ENCODE peak calls at places on chromosomes 16 and 17, in seven cellular contexts. One of them, this sample, is unnamed.
A peak's percentile ranks its signal among the peaks of the same experiment; 100 is the strongest.

GRCh38 chr16:58418601-58419000 is 26.3 kb downstream of the GINS3 start:
- DNase-seq in EL: peak; percentile 33
- DNase-seq in mucosa of descending colon: no peak
- DNase-seq in SK-N-DZ: peak; percentile 50
- DNase-seq in progenitor cell of endocrine pancreas: no peak
- DNase-seq in stimulated activated CD4-positive, alpha-beta T cell treated with anti-CD3 and anti-CD28 coated beads, Interleukin-15, amount 100 ng/mL, for 24 hours: no peak
- DNase-seq in activated gamma-delta T cell treated with anti-CD3 and anti-CD28 coated beads, Interleukin-2, amount 50 U/mL, for 16 hours: no peak
- DNase-seq in this sample: peak; percentile 9

GRCh38 chr16:23420011-23420410 is 33.0 kb downstream of the COG7 start:
- DNase-seq in SK-N-DZ: no peak
- DNase-seq in progenitor cell of endocrine pancreas: no peak
- DNase-seq in activated gamma-delta T cell treated with anti-CD3 and anti-CD28 coated beads, Interleukin-2, amount 50 U/mL, for 16 hours: no peak
- DNase-seq in EL: peak; percentile 80
- DNase-seq in mucosa of descending colon: no peak
- DNase-seq in stimulated activated CD4-positive, alpha-beta T cell treated with anti-CD3 and anti-CD28 coated beads, Interleukin-15, amount 100 ng/mL, for 24 hours: no peak
- DNase-seq in this sample: no peak

GRCh38 chr17:76566988-76567431 is 18.6 kb downstream of the ST6GALNAC2 start:
- DNase-seq in activated gamma-delta T cell treated with anti-CD3 and anti-CD28 coated beads, Interleukin-2, amount 50 U/mL, for 16 hours: no peak
- DNase-seq in mucosa of descending colon: no peak
- DNase-seq in EL: no peak
- DNase-seq in progenitor cell of endocrine pancreas: no peak
- DNase-seq in stimulated activated CD4-positive, alpha-beta T cell treated with anti-CD3 and anti-CD28 coated beads, Interleukin-15, amount 100 ng/mL, for 24 hours: peak; percentile 26
- DNase-seq in SK-N-DZ: no peak
- DNase-seq in this sample: no peak

GRCh38 chr17:17824119-17824779 is 12.5 kb downstream of the SREBF1 start:
- DNase-seq in mucosa of descending colon: peak; percentile 73
- DNase-seq in SK-N-DZ: peak; percentile 88
- DNase-seq in EL: no peak
- DNase-seq in progenitor cell of endocrine pancreas: no peak
- DNase-seq in activated gamma-delta T cell treated with anti-CD3 and anti-CD28 coated beads, Interleukin-2, amount 50 U/mL, for 16 hours: no peak
- DNase-seq in stimulated activated CD4-positive, alpha-beta T cell treated with anti-CD3 and anti-CD28 coated beads, Interleukin-15, amount 100 ng/mL, for 24 hours: peak; percentile 52
- DNase-seq in this sample: no peak

GRCh38 chr16:49698931-49699715 is 156.8 kb downstream of the ZNF423 start:
- DNase-seq in SK-N-DZ: peak; percentile 44
- DNase-seq in progenitor cell of endocrine pancreas: no peak
- DNase-seq in mucosa of descending colon: no peak
- DNase-seq in EL: no peak
- DNase-seq in activated gamma-delta T cell treated with anti-CD3 and anti-CD28 coated beads, Interleukin-2, amount 50 U/mL, for 16 hours: no peak
- DNase-seq in stimulated activated CD4-positive, alpha-beta T cell treated with anti-CD3 and anti-CD28 coated beads, Interleukin-15, amount 100 ng/mL, for 24 hours: no peak
- DNase-seq in this sample: no peak

GRCh38 chr16:89422905-89423630 is 67.3 kb downstream of the ANKRD11 start:
- DNase-seq in EL: peak; percentile 67
- DNase-seq in activated gamma-delta T cell treated with anti-CD3 and anti-CD28 coated beads, Interleukin-2, amount 50 U/mL, for 16 hours: peak; percentile 67
- DNase-seq in progenitor cell of endocrine pancreas: no peak
- DNase-seq in stimulated activated CD4-positive, alpha-beta T cell treated with anti-CD3 and anti-CD28 coated beads, Interleukin-15, amount 100 ng/mL, for 24 hours: peak; percentile 79
- DNase-seq in SK-N-DZ: no peak
- DNase-seq in mucosa of descending colon: peak; percentile 41
- DNase-seq in this sample: no peak

GRCh38 chr16:12661656-12662172 is 142.0 kb downstream of the CPPED1 start:
- DNase-seq in mucosa of descending colon: no peak
- DNase-seq in progenitor cell of endocrine pancreas: peak; percentile 79
- DNase-seq in SK-N-DZ: no peak
- DNase-seq in activated gamma-delta T cell treated with anti-CD3 and anti-CD28 coated beads, Interleukin-2, amount 50 U/mL, for 16 hours: peak; percentile 2
- DNase-seq in stimulated activated CD4-positive, alpha-beta T cell treated with anti-CD3 and anti-CD28 coated beads, Interleukin-15, amount 100 ng/mL, for 24 hours: peak; percentile 34
- DNase-seq in EL: peak; percentile 32
- DNase-seq in this sample: peak; percentile 34

GRCh38 chr16:49899991-49900690 is 44.2 kb upstream of the ZNF423 start:
- DNase-seq in activated gamma-delta T cell treated with anti-CD3 and anti-CD28 coated beads, Interleukin-2, amount 50 U/mL, for 16 hours: no peak
- DNase-seq in progenitor cell of endocrine pancreas: no peak
- DNase-seq in stimulated activated CD4-positive, alpha-beta T cell treated with anti-CD3 and anti-CD28 coated beads, Interleukin-15, amount 100 ng/mL, for 24 hours: no peak
- DNase-seq in mucosa of descending colon: no peak
- DNase-seq in SK-N-DZ: no peak
- DNase-seq in EL: no peak
- DNase-seq in this sample: no peak

GRCh38 chr17:48610282-48611211 is at the start of gene HOXB7:
- DNase-seq in activated gamma-delta T cell treated with anti-CD3 and anti-CD28 coated beads, Interleukin-2, amount 50 U/mL, for 16 hours: no peak
- DNase-seq in progenitor cell of endocrine pancreas: no peak
- DNase-seq in SK-N-DZ: no peak
- DNase-seq in EL: no peak
- DNase-seq in stimulated activated CD4-positive, alpha-beta T cell treated with anti-CD3 and anti-CD28 coated beads, Interleukin-15, amount 100 ng/mL, for 24 hours: peak; percentile 85
- DNase-seq in mucosa of descending colon: peak; percentile 86
- DNase-seq in this sample: no peak

GRCh38 chr17:62573480-62574117 is 53.9 kb upstream of the MRC2 start:
- DNase-seq in stimulated activated CD4-positive, alpha-beta T cell treated with anti-CD3 and anti-CD28 coated beads, Interleukin-15, amount 100 ng/mL, for 24 hours: no peak
- DNase-seq in activated gamma-delta T cell treated with anti-CD3 and anti-CD28 coated beads, Interleukin-2, amount 50 U/mL, for 16 hours: no peak
- DNase-seq in mucosa of descending colon: no peak
- DNase-seq in EL: no peak
- DNase-seq in SK-N-DZ: no peak
- DNase-seq in progenitor cell of endocrine pancreas: no peak
- DNase-seq in this sample: no peak

GRCh38 chr17:14303343-14304221 is 2.7 kb downstream of the HS3ST3B1 start:
- DNase-seq in activated gamma-delta T cell treated with anti-CD3 and anti-CD28 coated beads, Interleukin-2, amount 50 U/mL, for 16 hours: peak; percentile 19
- DNase-seq in progenitor cell of endocrine pancreas: no peak
- DNase-seq in stimulated activated CD4-positive, alpha-beta T cell treated with anti-CD3 and anti-CD28 coated beads, Interleukin-15, amount 100 ng/mL, for 24 hours: peak; percentile 40
- DNase-seq in SK-N-DZ: no peak
- DNase-seq in mucosa of descending colon: no peak
- DNase-seq in EL: peak; percentile 17
- DNase-seq in this sample: peak; percentile 33

GRCh38 chr17:3695723-3696411 is at the start of gene P2RX5:
- DNase-seq in progenitor cell of endocrine pancreas: peak; percentile 37
- DNase-seq in EL: peak; percentile 22
- DNase-seq in mucosa of descending colon: peak; percentile 81
- DNase-seq in stimulated activated CD4-positive, alpha-beta T cell treated with anti-CD3 and anti-CD28 coated beads, Interleukin-15, amount 100 ng/mL, for 24 hours: peak; percentile 68
- DNase-seq in SK-N-DZ: no peak
- DNase-seq in activated gamma-delta T cell treated with anti-CD3 and anti-CD28 coated beads, Interleukin-2, amount 50 U/mL, for 16 hours: peak; percentile 12
- DNase-seq in this sample: no peak

GRCh38 chr16:84839956-84840355 is 20.2 kb downstream of the CRISPLD2 start:
- DNase-seq in progenitor cell of endocrine pancreas: no peak
- DNase-seq in activated gamma-delta T cell treated with anti-CD3 and anti-CD28 coated beads, Interleukin-2, amount 50 U/mL, for 16 hours: no peak
- DNase-seq in stimulated activated CD4-positive, alpha-beta T cell treated with anti-CD3 and anti-CD28 coated beads, Interleukin-15, amount 100 ng/mL, for 24 hours: no peak
- DNase-seq in EL: peak; percentile 97
- DNase-seq in SK-N-DZ: no peak
- DNase-seq in mucosa of descending colon: no peak
- DNase-seq in this sample: no peak

GRCh38 chr17:73722163-73722562 is 77.9 kb upstream of the SDK2 start:
- DNase-seq in activated gamma-delta T cell treated with anti-CD3 and anti-CD28 coated beads, Interleukin-2, amount 50 U/mL, for 16 hours: peak; percentile 12
- DNase-seq in mucosa of descending colon: no peak
- DNase-seq in stimulated activated CD4-positive, alpha-beta T cell treated with anti-CD3 and anti-CD28 coated beads, Interleukin-15, amount 100 ng/mL, for 24 hours: peak; percentile 8
- DNase-seq in progenitor cell of endocrine pancreas: no peak
- DNase-seq in SK-N-DZ: no peak
- DNase-seq in EL: no peak
- DNase-seq in this sample: no peak

GRCh38 chr16:50972899-50973298 is 178.2 kb downstream of the SALL1 start:
- DNase-seq in EL: no peak
- DNase-seq in mucosa of descending colon: no peak
- DNase-seq in SK-N-DZ: no peak
- DNase-seq in activated gamma-delta T cell treated with anti-CD3 and anti-CD28 coated beads, Interleukin-2, amount 50 U/mL, for 16 hours: no peak
- DNase-seq in progenitor cell of endocrine pancreas: no peak
- DNase-seq in stimulated activated CD4-positive, alpha-beta T cell treated with anti-CD3 and anti-CD28 coated beads, Interleukin-15, amount 100 ng/mL, for 24 hours: no peak
- DNase-seq in this sample: no peak

GRCh38 chr17:57701121-57701520 is 44.0 kb downstream of the CCDC182 start:
- DNase-seq in EL: no peak
- DNase-seq in SK-N-DZ: no peak
- DNase-seq in progenitor cell of endocrine pancreas: no peak
- DNase-seq in stimulated activated CD4-positive, alpha-beta T cell treated with anti-CD3 and anti-CD28 coated beads, Interleukin-15, amount 100 ng/mL, for 24 hours: no peak
- DNase-seq in mucosa of descending colon: no peak
- DNase-seq in activated gamma-delta T cell treated with anti-CD3 and anti-CD28 coated beads, Interleukin-2, amount 50 U/mL, for 16 hours: no peak
- DNase-seq in this sample: no peak

GRCh38 chr16:89410794-89411309 is 79.5 kb downstream of the ANKRD11 start:
- DNase-seq in activated gamma-delta T cell treated with anti-CD3 and anti-CD28 coated beads, Interleukin-2, amount 50 U/mL, for 16 hours: no peak
- DNase-seq in SK-N-DZ: no peak
- DNase-seq in EL: peak; percentile 70
- DNase-seq in progenitor cell of endocrine pancreas: no peak
- DNase-seq in stimulated activated CD4-positive, alpha-beta T cell treated with anti-CD3 and anti-CD28 coated beads, Interleukin-15, amount 100 ng/mL, for 24 hours: peak; percentile 31
- DNase-seq in mucosa of descending colon: peak; percentile 70
- DNase-seq in this sample: peak; percentile 94

GRCh38 chr17:81128774-81129173 is 36.5 kb upstream of the PVALEF start:
- DNase-seq in stimulated activated CD4-positive, alpha-beta T cell treated with anti-CD3 and anti-CD28 coated beads, Interleukin-15, amount 100 ng/mL, for 24 hours: no peak
- DNase-seq in activated gamma-delta T cell treated with anti-CD3 and anti-CD28 coated beads, Interleukin-2, amount 50 U/mL, for 16 hours: no peak
- DNase-seq in EL: no peak
- DNase-seq in progenitor cell of endocrine pancreas: no peak
- DNase-seq in mucosa of descending colon: no peak
- DNase-seq in SK-N-DZ: no peak
- DNase-seq in this sample: no peak

GRCh38 chr17:21542991-21543390 is 149.3 kb upstream of the KCNJ18 start:
- DNase-seq in SK-N-DZ: no peak
- DNase-seq in EL: no peak
- DNase-seq in stimulated activated CD4-positive, alpha-beta T cell treated with anti-CD3 and anti-CD28 coated beads, Interleukin-15, amount 100 ng/mL, for 24 hours: no peak
- DNase-seq in progenitor cell of endocrine pancreas: no peak
- DNase-seq in activated gamma-delta T cell treated with anti-CD3 and anti-CD28 coated beads, Interleukin-2, amount 50 U/mL, for 16 hours: no peak
- DNase-seq in mucosa of descending colon: no peak
- DNase-seq in this sample: no peak

GRCh38 chr17:47265983-47266541 is 12.4 kb downstream of the ITGB3 start:
- DNase-seq in activated gamma-delta T cell treated with anti-CD3 and anti-CD28 coated beads, Interleukin-2, amount 50 U/mL, for 16 hours: no peak
- DNase-seq in EL: peak; percentile 50
- DNase-seq in mucosa of descending colon: no peak
- DNase-seq in stimulated activated CD4-positive, alpha-beta T cell treated with anti-CD3 and anti-CD28 coated beads, Interleukin-15, amount 100 ng/mL, for 24 hours: no peak
- DNase-seq in progenitor cell of endocrine pancreas: no peak
- DNase-seq in SK-N-DZ: no peak
- DNase-seq in this sample: peak; percentile 45

GRCh38 chr16:71351558-71351901 is 7.0 kb upstream of the CALB2 start:
- DNase-seq in progenitor cell of endocrine pancreas: no peak
- DNase-seq in mucosa of descending colon: no peak
- DNase-seq in stimulated activated CD4-positive, alpha-beta T cell treated with anti-CD3 and anti-CD28 coated beads, Interleukin-15, amount 100 ng/mL, for 24 hours: no peak
- DNase-seq in SK-N-DZ: no peak
- DNase-seq in activated gamma-delta T cell treated with anti-CD3 and anti-CD28 coated beads, Interleukin-2, amount 50 U/mL, for 16 hours: no peak
- DNase-seq in EL: no peak
- DNase-seq in this sample: peak; percentile 75

GRCh38 chr17:37567137-37567927 is 41.9 kb downstream of the SYNRG start:
- DNase-seq in stimulated activated CD4-positive, alpha-beta T cell treated with anti-CD3 and anti-CD28 coated beads, Interleukin-15, amount 100 ng/mL, for 24 hours: no peak
- DNase-seq in mucosa of descending colon: no peak
- DNase-seq in progenitor cell of endocrine pancreas: no peak
- DNase-seq in SK-N-DZ: no peak
- DNase-seq in activated gamma-delta T cell treated with anti-CD3 and anti-CD28 coated beads, Interleukin-2, amount 50 U/mL, for 16 hours: no peak
- DNase-seq in EL: no peak
- DNase-seq in this sample: no peak

GRCh38 chr17:14351493-14351892 is 50.6 kb downstream of the HS3ST3B1 start:
- DNase-seq in stimulated activated CD4-positive, alpha-beta T cell treated with anti-CD3 and anti-CD28 coated beads, Interleukin-15, amount 100 ng/mL, for 24 hours: no peak
- DNase-seq in progenitor cell of endocrine pancreas: no peak
- DNase-seq in mucosa of descending colon: no peak
- DNase-seq in EL: peak; percentile 40
- DNase-seq in SK-N-DZ: no peak
- DNase-seq in activated gamma-delta T cell treated with anti-CD3 and anti-CD28 coated beads, Interleukin-2, amount 50 U/mL, for 16 hours: no peak
- DNase-seq in this sample: no peak

GRCh38 chr16:8583712-8584111 is 6.6 kb downstream of the TMEM114 start:
- DNase-seq in stimulated activated CD4-positive, alpha-beta T cell treated with anti-CD3 and anti-CD28 coated beads, Interleukin-15, amount 100 ng/mL, for 24 hours: no peak
- DNase-seq in EL: no peak
- DNase-seq in progenitor cell of endocrine pancreas: no peak
- DNase-seq in mucosa of descending colon: no peak
- DNase-seq in activated gamma-delta T cell treated with anti-CD3 and anti-CD28 coated beads, Interleukin-2, amount 50 U/mL, for 16 hours: no peak
- DNase-seq in SK-N-DZ: no peak
- DNase-seq in this sample: no peak

GRCh38 chr17:80886641-80887573 is 104.7 kb upstream of the CHMP6 start:
- DNase-seq in activated gamma-delta T cell treated with anti-CD3 and anti-CD28 coated beads, Interleukin-2, amount 50 U/mL, for 16 hours: no peak
- DNase-seq in SK-N-DZ: peak; percentile 52
- DNase-seq in EL: no peak
- DNase-seq in mucosa of descending colon: peak; percentile 40
- DNase-seq in progenitor cell of endocrine pancreas: no peak
- DNase-seq in stimulated activated CD4-positive, alpha-beta T cell treated with anti-CD3 and anti-CD28 coated beads, Interleukin-15, amount 100 ng/mL, for 24 hours: no peak
- DNase-seq in this sample: peak; percentile 50

GRCh38 chr17:57962441-57963148 is 7.4 kb upstream of the CUEDC1 start:
- DNase-seq in progenitor cell of endocrine pancreas: no peak
- DNase-seq in mucosa of descending colon: no peak
- DNase-seq in stimulated activated CD4-positive, alpha-beta T cell treated with anti-CD3 and anti-CD28 coated beads, Interleukin-15, amount 100 ng/mL, for 24 hours: no peak
- DNase-seq in SK-N-DZ: no peak
- DNase-seq in EL: no peak
- DNase-seq in activated gamma-delta T cell treated with anti-CD3 and anti-CD28 coated beads, Interleukin-2, amount 50 U/mL, for 16 hours: no peak
- DNase-seq in this sample: no peak

GRCh38 chr16:12575288-12575687 is 228.4 kb downstream of the CPPED1 start:
- DNase-seq in progenitor cell of endocrine pancreas: no peak
- DNase-seq in EL: no peak
- DNase-seq in SK-N-DZ: no peak
- DNase-seq in mucosa of descending colon: no peak
- DNase-seq in activated gamma-delta T cell treated with anti-CD3 and anti-CD28 coated beads, Interleukin-2, amount 50 U/mL, for 16 hours: no peak
- DNase-seq in stimulated activated CD4-positive, alpha-beta T cell treated with anti-CD3 and anti-CD28 coated beads, Interleukin-15, amount 100 ng/mL, for 24 hours: no peak
- DNase-seq in this sample: no peak

GRCh38 chr17:38672788-38673713 is 1.7 kb downstream of the EPOP start:
- DNase-seq in activated gamma-delta T cell treated with anti-CD3 and anti-CD28 coated beads, Interleukin-2, amount 50 U/mL, for 16 hours: no peak
- DNase-seq in SK-N-DZ: no peak
- DNase-seq in progenitor cell of endocrine pancreas: no peak
- DNase-seq in stimulated activated CD4-positive, alpha-beta T cell treated with anti-CD3 and anti-CD28 coated beads, Interleukin-15, amount 100 ng/mL, for 24 hours: peak; percentile 30
- DNase-seq in mucosa of descending colon: no peak
- DNase-seq in EL: no peak
- DNase-seq in this sample: no peak